ENCODE peak calls at places on chromosomes 6 and 20, in ten cellular contexts. One of them, this sample, is unnamed. For H3K4me1, the result is how much of the 10 kb centered on the place peaks cover.

GRCh38 chr20:16732506-16733152 is 2.8 kb downstream of the SNRPB2 start:
- DNase-seq in Panc1: no peak
- DNase-seq in pancreas: no peak
- DNase-seq in transverse colon: no peak
- DNase-seq in heart left ventricle: no peak
- DNase-seq in ascending aorta: no peak
- DNase-seq in gastrocnemius medialis: no peak
- DNase-seq in CD8-positive, alpha-beta T cell: no peak
- DNase-seq in testis: no peak
- DNase-seq in IMR-90: no peak
- DNase-seq in this sample: peak

GRCh38 chr20:47482705-47483104 is 19.0 kb upstream of the NCOA3 start:
- DNase-seq in gastrocnemius medialis: no peak
- DNase-seq in pancreas: no peak
- DNase-seq in ascending aorta: no peak
- DNase-seq in testis: no peak
- DNase-seq in IMR-90: no peak
- DNase-seq in CD8-positive, alpha-beta T cell: no peak
- DNase-seq in Panc1: no peak
- DNase-seq in heart left ventricle: no peak
- DNase-seq in transverse colon: no peak
- DNase-seq in this sample: no peak

GRCh38 chr6:3281669-3282460 is 23.1 kb downstream of the PSMG4 start:
- DNase-seq in IMR-90: peak
- DNase-seq in ascending aorta: no peak
- DNase-seq in heart left ventricle: no peak
- DNase-seq in pancreas: no peak
- DNase-seq in gastrocnemius medialis: peak
- DNase-seq in Panc1: no peak
- DNase-seq in CD8-positive, alpha-beta T cell: no peak
- DNase-seq in transverse colon: peak
- DNase-seq in testis: no peak
- DNase-seq in this sample: peak

GRCh38 chr6:14383393-14384174 is 266.0 kb downstream of the CD83 start:
- DNase-seq in gastrocnemius medialis: no peak
- DNase-seq in IMR-90: no peak
- DNase-seq in heart left ventricle: no peak
- DNase-seq in ascending aorta: no peak
- DNase-seq in testis: no peak
- DNase-seq in pancreas: no peak
- DNase-seq in CD8-positive, alpha-beta T cell: no peak
- DNase-seq in transverse colon: no peak
- DNase-seq in Panc1: no peak
- DNase-seq in this sample: no peak

GRCh38 chr6:10612161-10612560 is 82.3 kb downstream of the C6orf52 start:
- DNase-seq in ascending aorta: no peak
- DNase-seq in IMR-90: no peak
- DNase-seq in gastrocnemius medialis: no peak
- DNase-seq in testis: no peak
- DNase-seq in CD8-positive, alpha-beta T cell: no peak
- DNase-seq in Panc1: no peak
- DNase-seq in pancreas: no peak
- DNase-seq in heart left ventricle: no peak
- DNase-seq in transverse colon: no peak
- DNase-seq in this sample: no peak

GRCh38 chr6:124812067-124812466 is 150.2 kb upstream of the RNF217 start:
- DNase-seq in gastrocnemius medialis: no peak
- DNase-seq in heart left ventricle: no peak
- DNase-seq in ascending aorta: no peak
- DNase-seq in IMR-90: no peak
- DNase-seq in CD8-positive, alpha-beta T cell: no peak
- DNase-seq in pancreas: no peak
- DNase-seq in transverse colon: no peak
- DNase-seq in testis: no peak
- DNase-seq in Panc1: no peak
- DNase-seq in this sample: no peak

GRCh38 chr6:162173448-162173847 is 554.1 kb downstream of the PRKN start:
- DNase-seq in IMR-90: no peak
- DNase-seq in testis: no peak
- DNase-seq in Panc1: no peak
- DNase-seq in pancreas: no peak
- DNase-seq in CD8-positive, alpha-beta T cell: no peak
- DNase-seq in gastrocnemius medialis: no peak
- DNase-seq in heart left ventricle: no peak
- DNase-seq in transverse colon: no peak
- DNase-seq in ascending aorta: no peak
- DNase-seq in this sample: no peak

GRCh38 chr6:145347256-145347655 is 388.1 kb downstream of the EPM2A start:
- DNase-seq in CD8-positive, alpha-beta T cell: no peak
- DNase-seq in testis: no peak
- DNase-seq in Panc1: no peak
- DNase-seq in IMR-90: no peak
- DNase-seq in pancreas: no peak
- DNase-seq in transverse colon: no peak
- DNase-seq in ascending aorta: no peak
- DNase-seq in gastrocnemius medialis: no peak
- DNase-seq in heart left ventricle: no peak
- DNase-seq in this sample: no peak

GRCh38 chr20:63539092-63539430 is 1.9 kb upstream of the PTK6 start:
- DNase-seq in ascending aorta: no peak
- DNase-seq in heart left ventricle: no peak
- DNase-seq in IMR-90: no peak
- DNase-seq in Panc1: no peak
- DNase-seq in pancreas: no peak
- DNase-seq in gastrocnemius medialis: no peak
- DNase-seq in transverse colon: no peak
- DNase-seq in testis: no peak
- DNase-seq in CD8-positive, alpha-beta T cell: no peak
- DNase-seq in this sample: no peak

GRCh38 chr20:63538204-63539091 is 1.3 kb upstream of the PTK6 start:
- DNase-seq in CD8-positive, alpha-beta T cell: no peak
- DNase-seq in Panc1: no peak
- DNase-seq in ascending aorta: no peak
- DNase-seq in pancreas: peak
- DNase-seq in gastrocnemius medialis: no peak
- DNase-seq in transverse colon: peak
- DNase-seq in IMR-90: peak
- DNase-seq in heart left ventricle: no peak
- DNase-seq in testis: no peak
- DNase-seq in this sample: no peak

GRCh38 chr20:63536997-63537524 is at the start of gene PTK6:
- DNase-seq in transverse colon: peak
- DNase-seq in CD8-positive, alpha-beta T cell: no peak
- DNase-seq in IMR-90: no peak
- DNase-seq in Panc1: no peak
- DNase-seq in testis: no peak
- DNase-seq in pancreas: peak
- DNase-seq in ascending aorta: no peak
- DNase-seq in heart left ventricle: peak
- DNase-seq in gastrocnemius medialis: no peak
- DNase-seq in this sample: no peak

GRCh38 chr20:63536241-63536977 is 767 bp downstream of the PTK6 start:
- DNase-seq in gastrocnemius medialis: no peak
- DNase-seq in pancreas: peak
- DNase-seq in testis: no peak
- DNase-seq in transverse colon: peak
- DNase-seq in ascending aorta: no peak
- DNase-seq in Panc1: no peak
- DNase-seq in CD8-positive, alpha-beta T cell: no peak
- DNase-seq in IMR-90: peak
- DNase-seq in heart left ventricle: peak
- DNase-seq in this sample: peak

DNA sequence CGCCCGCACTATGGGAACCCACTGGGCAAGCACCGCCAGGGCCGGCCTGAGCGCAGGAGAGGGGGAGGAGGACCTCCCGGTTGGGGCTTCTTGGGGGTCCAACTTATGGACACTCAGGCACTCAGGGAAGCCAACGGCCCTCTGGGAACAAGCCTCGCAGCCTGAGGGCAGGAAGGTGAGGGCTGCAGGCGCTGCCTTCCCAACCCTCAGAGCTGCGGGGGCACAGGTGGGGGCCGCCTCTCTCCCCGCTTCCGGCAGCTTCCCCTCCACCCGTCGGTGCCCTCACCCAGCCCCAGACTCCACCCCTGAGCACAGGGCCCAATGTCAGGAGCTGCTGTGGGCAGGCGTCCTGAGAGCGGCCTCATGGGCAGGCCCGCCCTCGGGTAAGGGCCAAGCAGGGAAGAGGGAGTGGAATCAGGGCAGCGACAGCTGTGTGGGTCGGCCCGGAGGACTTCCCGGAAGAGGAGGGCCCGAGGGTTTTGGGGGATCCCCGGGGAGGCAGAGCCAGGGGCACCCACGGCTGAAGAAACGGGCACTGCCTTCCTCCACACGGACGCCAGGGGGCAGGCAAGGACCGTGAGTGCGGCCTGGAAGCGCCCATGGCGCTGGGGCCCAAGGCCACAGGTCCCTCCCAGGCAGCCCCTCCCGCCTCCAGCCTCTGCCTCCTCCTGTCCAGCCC is 488 bp upstream of the PTK6 start:
- DNase-seq in gastrocnemius medialis: peak
- DNase-seq in pancreas: peak
- DNase-seq in testis: peak
- DNase-seq in CD8-positive, alpha-beta T cell: peak
- DNase-seq in IMR-90: peak
- DNase-seq in Panc1: peak
- DNase-seq in transverse colon: peak
- DNase-seq in ascending aorta: peak
- DNase-seq in heart left ventricle: peak
- DNase-seq in this sample: peak
- TF ChIP-seq CTCF in gastrocnemius medialis: peak
- TF ChIP-seq CTCF in pancreas: peak
- TF ChIP-seq CTCF in testis: peak
- TF ChIP-seq CTCF in CD8-positive, alpha-beta T cell: peak
- TF ChIP-seq CTCF in IMR-90: peak
- TF ChIP-seq CTCF in Panc1: peak
- TF ChIP-seq CTCF in transverse colon: peak
- TF ChIP-seq CTCF in ascending aorta: peak
- TF ChIP-seq CTCF in heart left ventricle: peak
- TF ChIP-seq CTCF in this sample: peak

DNA sequence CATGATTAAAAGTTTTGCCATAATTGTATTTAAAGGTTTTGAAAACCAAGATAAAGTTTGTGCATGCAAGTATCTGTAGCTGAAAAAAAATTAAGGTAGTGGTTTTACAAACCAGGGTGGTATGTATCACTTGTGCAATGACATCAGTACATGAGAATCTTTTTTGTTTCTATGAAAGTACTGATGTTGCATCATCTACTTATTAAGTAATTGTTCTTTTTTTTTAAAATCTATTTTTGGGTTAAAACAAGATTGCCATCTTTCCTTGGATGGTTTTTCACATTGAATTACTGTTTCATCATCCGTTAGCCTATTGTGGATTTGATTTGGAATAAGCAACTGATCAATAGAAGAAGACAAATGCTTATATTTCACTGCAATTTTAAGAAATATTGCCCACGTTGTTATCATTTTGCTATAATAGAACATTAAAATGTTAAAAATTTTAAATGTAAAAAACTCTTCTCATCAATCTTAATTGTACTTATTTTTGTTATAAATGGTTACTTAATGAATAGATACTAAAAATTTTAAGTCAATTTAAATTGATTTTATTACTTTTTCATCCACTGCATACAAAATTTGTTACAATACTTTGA is 39.8 kb upstream of the TAGAP start:
- DNase-seq in IMR-90: peak
- DNase-seq in ascending aorta: no peak
- DNase-seq in pancreas: no peak
- DNase-seq in CD8-positive, alpha-beta T cell: no peak
- DNase-seq in heart left ventricle: no peak
- DNase-seq in gastrocnemius medialis: no peak
- DNase-seq in transverse colon: no peak
- DNase-seq in testis: no peak
- DNase-seq in Panc1: no peak
- DNase-seq in this sample: no peak
- H3K27ac ChIP-seq in IMR-90: no peak
- H3K27ac ChIP-seq in ascending aorta: no peak
- H3K27ac ChIP-seq in pancreas: no peak
- H3K27ac ChIP-seq in CD8-positive, alpha-beta T cell: no peak
- H3K27ac ChIP-seq in heart left ventricle: no peak
- H3K27ac ChIP-seq in gastrocnemius medialis: no peak
- H3K27ac ChIP-seq in transverse colon: no peak
- H3K27ac ChIP-seq in testis: no peak
- H3K27ac ChIP-seq in Panc1: no peak
- H3K27ac ChIP-seq in this sample: no peak

DNA sequence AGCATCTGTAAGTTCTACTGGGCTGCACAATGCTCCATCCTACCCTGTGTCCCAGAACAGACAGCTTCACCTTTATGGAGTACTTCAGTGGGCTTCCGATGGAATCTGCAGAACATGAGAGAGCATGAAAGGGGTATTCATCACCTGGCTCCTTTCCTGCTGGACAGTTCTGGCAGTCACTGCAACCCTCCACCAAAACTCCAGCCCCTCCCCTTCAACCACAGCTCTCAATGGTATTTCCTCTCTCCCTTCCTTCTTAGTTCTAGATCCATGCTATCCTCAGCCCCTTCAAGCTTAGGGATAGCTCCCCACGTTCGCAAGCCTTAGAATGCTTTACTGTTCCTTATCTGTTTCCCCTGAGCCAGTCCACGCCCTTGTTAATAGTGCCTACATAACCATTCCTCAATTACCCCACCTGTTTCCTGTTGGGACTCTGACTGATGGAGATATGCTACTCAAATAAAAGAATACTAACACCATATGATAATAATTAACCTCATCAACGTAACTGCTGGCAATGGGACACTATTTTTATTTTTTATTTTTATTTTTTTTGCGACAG is 26.8 kb downstream of the TRAM2 start:
- DNase-seq in heart left ventricle: no peak
- DNase-seq in pancreas: no peak
- DNase-seq in IMR-90: no peak
- DNase-seq in Panc1: no peak
- DNase-seq in CD8-positive, alpha-beta T cell: no peak
- DNase-seq in testis: no peak
- DNase-seq in transverse colon: no peak
- DNase-seq in ascending aorta: no peak
- DNase-seq in gastrocnemius medialis: no peak
- DNase-seq in this sample: no peak
- H3K4me1 ChIP-seq in heart left ventricle: half or more
- H3K4me1 ChIP-seq in pancreas: under half
- H3K4me1 ChIP-seq in IMR-90: half or more
- H3K4me1 ChIP-seq in Panc1: half or more
- H3K4me1 ChIP-seq in CD8-positive, alpha-beta T cell: under half
- H3K4me1 ChIP-seq in testis: under half
- H3K4me1 ChIP-seq in transverse colon: half or more
- H3K4me1 ChIP-seq in ascending aorta: under half
- H3K4me1 ChIP-seq in gastrocnemius medialis: under half
- H3K4me1 ChIP-seq in this sample: under half

GRCh38 chr20:49433387-49433786 is 49.1 kb downstream of the KCNB1 start:
- DNase-seq in heart left ventricle: no peak
- DNase-seq in gastrocnemius medialis: no peak
- DNase-seq in transverse colon: no peak
- DNase-seq in pancreas: no peak
- DNase-seq in IMR-90: no peak
- DNase-seq in CD8-positive, alpha-beta T cell: no peak
- DNase-seq in testis: no peak
- DNase-seq in ascending aorta: no peak
- DNase-seq in Panc1: no peak
- DNase-seq in this sample: no peak

GRCh38 chr20:49437057-49437456 is 45.4 kb downstream of the KCNB1 start:
- DNase-seq in Panc1: no peak
- DNase-seq in heart left ventricle: no peak
- DNase-seq in gastrocnemius medialis: no peak
- DNase-seq in IMR-90: no peak
- DNase-seq in transverse colon: no peak
- DNase-seq in ascending aorta: no peak
- DNase-seq in CD8-positive, alpha-beta T cell: no peak
- DNase-seq in testis: no peak
- DNase-seq in pancreas: no peak
- DNase-seq in this sample: no peak

GRCh38 chr20:49432562-49432961 is 49.9 kb downstream of the KCNB1 start:
- DNase-seq in CD8-positive, alpha-beta T cell: no peak
- DNase-seq in gastrocnemius medialis: no peak
- DNase-seq in Panc1: no peak
- DNase-seq in transverse colon: no peak
- DNase-seq in heart left ventricle: no peak
- DNase-seq in ascending aorta: no peak
- DNase-seq in testis: no peak
- DNase-seq in pancreas: no peak
- DNase-seq in IMR-90: no peak
- DNase-seq in this sample: no peak

GRCh38 chr20:49431345-49431744 is 51.1 kb downstream of the KCNB1 start:
- DNase-seq in pancreas: no peak
- DNase-seq in testis: no peak
- DNase-seq in IMR-90: no peak
- DNase-seq in Panc1: no peak
- DNase-seq in CD8-positive, alpha-beta T cell: no peak
- DNase-seq in gastrocnemius medialis: no peak
- DNase-seq in transverse colon: no peak
- DNase-seq in ascending aorta: no peak
- DNase-seq in heart left ventricle: no peak
- DNase-seq in this sample: no peak

DNA sequence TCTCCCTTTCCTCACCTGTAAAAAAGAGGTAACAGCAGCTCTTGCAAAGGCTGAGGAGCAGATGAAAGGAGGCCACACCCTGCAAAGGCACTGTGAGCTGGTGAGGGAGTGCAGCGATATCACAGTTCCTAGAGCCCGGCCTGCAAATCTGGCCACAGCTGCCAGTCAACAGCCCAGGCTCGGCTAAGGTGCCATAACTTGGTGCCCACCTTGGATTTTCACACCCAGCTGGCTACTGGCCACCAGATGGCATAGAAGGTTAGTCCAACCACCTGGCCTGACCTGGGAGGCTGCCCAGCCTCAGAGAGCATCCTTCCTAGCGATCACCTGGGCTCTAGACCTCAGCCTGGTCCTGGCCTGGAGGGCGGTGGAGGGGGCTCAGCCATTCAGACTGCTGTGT is 46.8 kb downstream of the KCNB1 start:
- DNase-seq in heart left ventricle: no peak
- DNase-seq in transverse colon: no peak
- DNase-seq in IMR-90: no peak
- DNase-seq in testis: no peak
- DNase-seq in CD8-positive, alpha-beta T cell: no peak
- DNase-seq in Panc1: no peak
- DNase-seq in ascending aorta: no peak
- DNase-seq in pancreas: no peak
- DNase-seq in gastrocnemius medialis: no peak
- DNase-seq in this sample: no peak
- TF ChIP-seq CTCF in heart left ventricle: no peak
- TF ChIP-seq CTCF in transverse colon: no peak
- TF ChIP-seq CTCF in IMR-90: no peak
- TF ChIP-seq CTCF in testis: no peak
- TF ChIP-seq CTCF in CD8-positive, alpha-beta T cell: no peak
- TF ChIP-seq CTCF in Panc1: no peak
- TF ChIP-seq CTCF in ascending aorta: no peak
- TF ChIP-seq CTCF in pancreas: no peak
- TF ChIP-seq CTCF in gastrocnemius medialis: no peak
- TF ChIP-seq CTCF in this sample: no peak

This sample was measured in cardiac muscle cell.